ENCODE peak calls at places on chromosomes 13 and 19, in seven cellular contexts. Y is fibroblast of mammary gland, H is kidney, J is kidney epithelial cell, R is left lung, T is retinal pigment epithelial cell, V is epithelial cell of proximal tubule. F is an unnamed sample.

GRCh38 chr19:49590971-49591730 is at the start of gene PRR12:
- DNase-seq in Y (peak), H (peak), J (no peak), R (peak), T (no peak), V (no peak), F (peak)

GRCh38 chr19:3413796-3414327 is 47.5 kb downstream of the NFIC start:
- DNase-seq in Y (no peak), H (no peak), J (no peak), R (no peak), T (no peak), V (no peak), F (no peak)

GRCh38 chr19:10115392-10116084 is 4.0 kb downstream of the P2RY11 start:
- DNase-seq in Y (no peak), H (peak), J (no peak), R (peak), T (no peak), V (no peak), F (no peak)

GRCh38 chr19:54430306-54431254 is 15.3 kb downstream of the TTYH1 start:
- DNase-seq in Y (no peak), H (peak), J (no peak), R (peak), T (no peak), V (no peak), F (no peak)

GRCh38 chr19:9018163-9018875 is 8.1 kb upstream of the MUC16 start:
- DNase-seq in Y (no peak), H (no peak), J (no peak), R (no peak), T (no peak), V (no peak), F (no peak)

GRCh38 chr19:45136507-45137178 is 24.1 kb downstream of the NKPD1 start:
- DNase-seq in Y (no peak), H (no peak), J (no peak), R (no peak), T (no peak), V (no peak), F (no peak)

GRCh38 chr19:51018745-51019543 is 565 bp downstream of the KLK10 start:
- DNase-seq in Y (no peak), H (no peak), J (no peak), R (peak), T (no peak), V (no peak), F (no peak)

GRCh38 chr13:95714142-95714832 is 37.3 kb downstream of the DNAJC3 start:
- DNase-seq in Y (peak), H (no peak), J (peak), R (no peak), T (no peak), V (peak), F (peak)

DNA sequence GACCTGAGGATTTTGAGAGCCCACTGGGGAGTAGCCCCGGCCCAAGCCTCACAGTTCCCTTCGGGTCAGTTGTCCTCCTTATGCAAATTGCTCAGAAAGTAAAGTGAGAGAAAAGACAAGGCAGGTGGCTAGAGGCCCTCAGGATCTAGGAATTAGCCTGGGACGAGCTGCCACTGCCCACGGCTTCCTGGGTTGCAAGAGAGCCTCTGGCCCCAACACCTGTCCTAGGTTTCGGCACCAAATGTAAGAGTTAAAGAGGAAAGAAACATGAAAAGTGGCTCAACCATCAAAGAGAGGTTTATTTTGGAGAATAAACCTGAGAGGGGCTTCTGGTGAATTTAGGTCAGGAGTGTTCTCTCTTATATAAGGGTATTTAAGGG is 25.6 kb downstream of the TMEM255B start:
- DNase-seq in Y (no peak), H (no peak), J (no peak), R (no peak), T (no peak), V (no peak), F (no peak)
- TF ChIP-seq CTCF in Y (no peak), H (no peak), J (no peak), R (no peak), T (no peak), V (no peak), F (no peak)

GRCh38 chr19:11192957-11193939 is 4.1 kb downstream of the KANK2 start:
- DNase-seq in Y (no peak), H (peak), J (no peak), R (no peak), T (no peak), V (no peak), F (no peak)

GRCh38 chr19:11195169-11195568 is 2.2 kb downstream of the KANK2 start:
- DNase-seq in Y (no peak), H (peak), J (no peak), R (no peak), T (no peak), V (no peak), F (no peak)

GRCh38 chr19:11195681-11196080 is 1.7 kb downstream of the KANK2 start:
- DNase-seq in Y (no peak), H (no peak), J (no peak), R (no peak), T (no peak), V (no peak), F (no peak)

GRCh38 chr19:11194657-11195056 is 2.7 kb downstream of the KANK2 start:
- DNase-seq in Y (no peak), H (no peak), J (no peak), R (no peak), T (no peak), V (no peak), F (no peak)

GRCh38 chr19:11194173-11194572 is 3.2 kb downstream of the KANK2 start:
- DNase-seq in Y (no peak), H (no peak), J (no peak), R (no peak), T (no peak), V (no peak), F (no peak)
- H3K4me3 ChIP-seq in Y (no peak), H (no peak), J (no peak), R (no peak), T (no peak), V (no peak), F (peak)

GRCh38 chr19:31002852-31003251 is 346.4 kb downstream of the TSHZ3 start:
- DNase-seq in Y (no peak), H (no peak), J (no peak), R (no peak), T (no peak), V (no peak), F (no peak)
- TF ChIP-seq CTCF in Y (no peak), H (no peak), J (no peak), R (no peak), T (no peak), V (peak), F (no peak)

DNA sequence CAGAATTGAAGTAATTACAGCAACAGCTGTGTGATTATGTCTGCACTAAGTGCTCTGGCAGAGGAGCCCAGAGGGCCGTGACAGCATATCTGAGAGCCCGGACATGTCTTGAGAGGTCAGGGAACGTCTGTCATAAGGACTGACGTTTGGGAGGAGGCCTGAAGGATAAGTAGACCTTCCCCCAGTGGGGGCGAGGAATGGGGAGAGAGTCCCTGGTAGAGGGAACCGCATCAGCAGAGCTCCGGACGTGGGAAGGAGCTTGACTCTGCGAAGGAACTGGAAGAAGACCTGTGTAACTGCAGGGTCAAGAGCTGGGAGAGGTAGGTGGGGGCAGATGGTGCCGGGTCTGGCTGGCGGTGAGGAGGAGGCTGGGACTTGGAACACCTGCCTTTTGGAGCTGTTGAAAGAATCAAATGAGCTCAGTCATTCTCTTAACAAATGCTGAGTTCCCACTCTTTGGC is 130.2 kb downstream of the SIPA1L3 start:
- DNase-seq in Y (no peak), H (peak), J (no peak), R (no peak), T (no peak), V (no peak), F (no peak)
- H3K4me3 ChIP-seq in Y (no peak), H (no peak), J (no peak), R (no peak), T (no peak), V (no peak), F (no peak)